ENCODE peak calls at places on chromosomes 2 and 18, in four cellular contexts. H is K562, Y is GM12878, S is HepG2. P is an unnamed sample.

GRCh38 chr2:43051316-43051715 is 175.1 kb downstream of the ZFP36L2 start:
- DNase-seq in Y (no peak), S (no peak), H (no peak), P (no peak)

GRCh38 chr2:152309352-152310214 is 25.4 kb upstream of the FMNL2 start:
- DNase-seq in H (no peak), Y (no peak), S (no peak), P (no peak)

GRCh38 chr18:56702946-56703345 is 51.8 kb downstream of the WDR7 start:
- DNase-seq in H (peak), Y (no peak), S (peak), P (peak)

GRCh38 chr2:75666821-75667344 is 20.3 kb downstream of the MRPL19 start:
- DNase-seq in H (no peak), S (no peak), Y (no peak), P (peak)

GRCh38 chr2:3107567-3107966 is 270.1 kb downstream of the EIPR1 start:
- DNase-seq in Y (no peak), S (no peak), H (peak), P (peak)

GRCh38 chr2:33784488-33784887 is 185.4 kb upstream of the FAM98A start:
- DNase-seq in Y (no peak), H (no peak), S (no peak), P (no peak)

GRCh38 chr18:34801769-34802168 is 91.7 kb downstream of the DTNA start:
- DNase-seq in S (no peak), H (no peak), Y (no peak), P (no peak)

GRCh38 chr2:227267406-227268115 is 57.5 kb upstream of the MFF start:
- DNase-seq in S (no peak), H (no peak), Y (no peak), P (no peak)

GRCh38 chr2:120602251-120602650 is 133.4 kb upstream of the GLI2 start:
- DNase-seq in Y (no peak), H (no peak), S (no peak), P (no peak)

GRCh38 chr18:3466051-3466450 is 16.1 kb downstream of the TGIF1 start:
- DNase-seq in H (no peak), S (no peak), Y (no peak), P (no peak)

DNA sequence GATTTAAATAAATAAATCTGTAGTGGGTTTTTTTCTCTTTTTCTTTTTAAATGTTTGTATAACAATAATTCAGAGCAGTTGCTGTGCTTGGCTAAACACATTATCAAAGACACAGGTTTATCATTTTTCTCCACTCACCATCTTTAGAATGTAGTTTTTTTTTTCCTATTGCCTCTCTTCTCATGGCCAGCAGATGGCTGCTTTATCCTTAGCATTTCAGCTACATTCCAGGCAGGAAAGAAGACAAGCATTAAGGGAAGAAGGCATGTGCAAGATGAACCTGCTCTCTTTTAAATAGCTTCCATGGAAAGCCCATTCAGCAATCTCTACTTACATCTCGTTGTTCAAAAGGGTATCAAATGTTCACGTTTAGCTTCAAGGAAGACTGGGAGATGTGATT is 42.6 kb downstream of the ARHGAP15 start:
- DNase-seq in H (no peak), S (no peak), Y (no peak), P (peak)
- H2AFZ ChIP-seq in H (no peak), S (no peak), Y (no peak), P (no peak)

GRCh38 chr18:63785031-63785430 is 9.8 kb downstream of the SERPINB7 start:
- DNase-seq in Y (no peak), H (no peak), S (no peak), P (no peak)

GRCh38 chr18:63783394-63783793 is 8.2 kb downstream of the SERPINB7 start:
- DNase-seq in S (no peak), H (no peak), Y (no peak), P (peak)

GRCh38 chr18:63787673-63788072 is 12.5 kb downstream of the SERPINB7 start:
- DNase-seq in H (no peak), Y (no peak), S (no peak), P (no peak)

GRCh38 chr18:63789327-63789726 is 14.1 kb downstream of the SERPINB7 start:
- DNase-seq in Y (no peak), S (no peak), H (no peak), P (no peak)

GRCh38 chr18:63788447-63789096 is 13.4 kb downstream of the SERPINB7 start:
- DNase-seq in Y (no peak), H (no peak), S (no peak), P (no peak)
- TF ChIP-seq CREB1 in Y (no peak), H (no peak), S (no peak), P (no peak)

DNA sequence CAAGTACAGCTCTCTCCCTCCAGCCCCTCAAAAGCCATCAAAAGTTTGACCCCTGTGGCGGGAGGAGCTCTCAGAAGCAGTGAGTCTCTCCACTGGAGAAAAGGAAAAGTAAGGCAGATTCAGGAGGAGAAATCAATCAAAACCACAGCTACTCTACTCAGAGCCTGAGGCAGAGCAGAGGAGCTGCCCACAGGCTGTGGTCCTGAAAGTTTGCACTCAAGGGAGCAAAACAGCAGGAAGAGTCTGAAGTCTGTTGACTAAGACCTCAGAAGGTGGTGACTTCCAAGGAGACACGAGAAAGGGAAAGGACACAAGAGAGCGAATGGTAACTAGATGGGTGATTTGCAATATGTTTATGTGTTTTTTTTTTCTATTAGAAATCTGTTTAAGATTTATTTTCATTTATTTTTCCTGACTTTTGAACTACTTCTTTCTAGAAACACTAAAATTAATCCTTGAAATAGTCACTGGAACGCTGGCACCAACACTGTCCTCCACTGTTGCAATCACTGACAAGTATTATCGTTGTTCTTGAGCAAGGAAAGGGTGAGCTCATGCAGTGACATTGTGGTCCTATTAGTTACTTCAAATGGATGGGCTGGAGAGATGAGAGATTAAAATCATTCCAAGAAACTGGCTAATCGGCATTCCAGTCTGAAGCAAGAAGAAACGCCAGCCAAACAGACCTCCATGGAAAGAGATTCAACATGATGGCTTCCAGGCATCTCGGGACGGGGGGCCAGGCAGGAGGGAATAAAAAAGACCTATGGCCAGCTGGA is 35.8 kb downstream of the PID1 start:
- DNase-seq in H (no peak), Y (no peak), S (no peak), P (peak)
- TF ChIP-seq REST in H (no peak), Y (peak), S (no peak), P (peak)

GRCh38 chr2:181165199-181165868 is 184.9 kb downstream of the UBE2E3 start:
- DNase-seq in Y (no peak), S (no peak), H (no peak), P (no peak)
- H2AFZ ChIP-seq in Y (peak), S (no peak), H (no peak), P (no peak)

GRCh38 chr18:76435321-76435989 is 59.6 kb downstream of the ZNF516 start:
- DNase-seq in Y (no peak), H (no peak), S (no peak), P (peak)

GRCh38 chr18:76441002-76441667 is 53.9 kb downstream of the ZNF516 start:
- DNase-seq in S (no peak), H (no peak), Y (no peak), P (no peak)

GRCh38 chr18:76437011-76437410 is 58.0 kb downstream of the ZNF516 start:
- DNase-seq in S (no peak), Y (no peak), H (no peak), P (peak)

GRCh38 chr18:76436342-76436741 is 58.7 kb downstream of the ZNF516 start:
- DNase-seq in S (no peak), Y (no peak), H (no peak), P (no peak)

GRCh38 chr18:76437910-76438309 is 57.1 kb downstream of the ZNF516 start:
- DNase-seq in S (no peak), H (no peak), Y (no peak), P (no peak)
- TF ChIP-seq CREB1 in S (no peak), H (no peak), Y (no peak), P (no peak)

DNA sequence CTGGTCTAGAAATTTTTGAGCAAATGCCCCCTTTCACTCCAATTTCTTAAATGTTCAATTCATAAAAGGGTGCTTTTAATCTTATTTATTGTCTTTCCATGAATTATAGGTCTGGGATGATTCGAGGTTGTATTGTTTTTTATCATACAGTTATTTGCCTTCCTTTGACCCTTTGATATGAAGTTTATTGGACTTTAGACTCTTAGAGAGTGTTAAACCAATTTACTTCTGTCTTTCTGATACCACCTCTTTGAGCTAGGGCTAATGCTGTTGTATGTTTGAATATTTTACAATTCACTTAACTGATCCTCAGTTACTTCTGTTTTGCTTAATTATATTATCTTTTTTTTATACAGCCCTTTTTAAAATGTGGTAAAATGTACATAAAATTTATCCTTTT is 89.6 kb upstream of the CYP20A1 start:
- DNase-seq in Y (no peak), H (no peak), S (no peak), P (no peak)
- TF ChIP-seq REST in Y (no peak), H (no peak), S (no peak), P (no peak)